ENCODE peak calls at places on chromosomes 7 and 10, in ten cellular contexts. One of them, this sample, is unnamed.

GRCh38 chr7:55130079-55130476 is 111.3 kb downstream of the EGFR start:
- DNase-seq in anterior cingulate cortex: no peak
- DNase-seq in CD8-positive, alpha-beta memory T cell: no peak
- DNase-seq in ELF-1: peak
- DNase-seq in keratinocyte: no peak
- DNase-seq in H7: no peak
- DNase-seq in astrocyte of the hippocampus: peak
- DNase-seq in left cardiac atrium: no peak
- DNase-seq in stimulated activated CD4-positive, alpha-beta T cell treated with anti-CD3 and anti-CD28 coated beads, Interleukin-4, amount 100 ng/mL, for 24 hours: no peak
- DNase-seq in head of caudate nucleus: no peak
- DNase-seq in this sample: no peak

GRCh38 chr7:149704507-149704906 is 68.9 kb downstream of the ZNF467 start:
- DNase-seq in head of caudate nucleus: no peak
- DNase-seq in keratinocyte: no peak
- DNase-seq in ELF-1: no peak
- DNase-seq in anterior cingulate cortex: no peak
- DNase-seq in left cardiac atrium: no peak
- DNase-seq in CD8-positive, alpha-beta memory T cell: no peak
- DNase-seq in H7: no peak
- DNase-seq in stimulated activated CD4-positive, alpha-beta T cell treated with anti-CD3 and anti-CD28 coated beads, Interleukin-4, amount 100 ng/mL, for 24 hours: no peak
- DNase-seq in astrocyte of the hippocampus: no peak
- DNase-seq in this sample: no peak

GRCh38 chr10:91339729-91340128 is 70.4 kb upstream of the HECTD2 start:
- DNase-seq in head of caudate nucleus: no peak
- DNase-seq in stimulated activated CD4-positive, alpha-beta T cell treated with anti-CD3 and anti-CD28 coated beads, Interleukin-4, amount 100 ng/mL, for 24 hours: no peak
- DNase-seq in H7: no peak
- DNase-seq in ELF-1: no peak
- DNase-seq in left cardiac atrium: no peak
- DNase-seq in astrocyte of the hippocampus: no peak
- DNase-seq in anterior cingulate cortex: no peak
- DNase-seq in CD8-positive, alpha-beta memory T cell: no peak
- DNase-seq in keratinocyte: no peak
- DNase-seq in this sample: no peak

GRCh38 chr7:46283852-46284251 is 362.8 kb upstream of the IGFBP3 start:
- DNase-seq in left cardiac atrium: no peak
- DNase-seq in stimulated activated CD4-positive, alpha-beta T cell treated with anti-CD3 and anti-CD28 coated beads, Interleukin-4, amount 100 ng/mL, for 24 hours: no peak
- DNase-seq in CD8-positive, alpha-beta memory T cell: no peak
- DNase-seq in keratinocyte: no peak
- DNase-seq in ELF-1: no peak
- DNase-seq in head of caudate nucleus: no peak
- DNase-seq in astrocyte of the hippocampus: no peak
- DNase-seq in anterior cingulate cortex: no peak
- DNase-seq in H7: no peak
- DNase-seq in this sample: peak

GRCh38 chr7:44395067-44395466 is 69.7 kb upstream of the CAMK2B start:
- DNase-seq in anterior cingulate cortex: no peak
- DNase-seq in left cardiac atrium: no peak
- DNase-seq in ELF-1: no peak
- DNase-seq in stimulated activated CD4-positive, alpha-beta T cell treated with anti-CD3 and anti-CD28 coated beads, Interleukin-4, amount 100 ng/mL, for 24 hours: no peak
- DNase-seq in CD8-positive, alpha-beta memory T cell: no peak
- DNase-seq in head of caudate nucleus: no peak
- DNase-seq in astrocyte of the hippocampus: no peak
- DNase-seq in keratinocyte: no peak
- DNase-seq in H7: no peak
- DNase-seq in this sample: no peak

GRCh38 chr10:117360994-117361667 is 14.1 kb downstream of the PDZD8 start:
- DNase-seq in head of caudate nucleus: no peak
- DNase-seq in keratinocyte: no peak
- DNase-seq in left cardiac atrium: no peak
- DNase-seq in stimulated activated CD4-positive, alpha-beta T cell treated with anti-CD3 and anti-CD28 coated beads, Interleukin-4, amount 100 ng/mL, for 24 hours: no peak
- DNase-seq in anterior cingulate cortex: no peak
- DNase-seq in CD8-positive, alpha-beta memory T cell: no peak
- DNase-seq in astrocyte of the hippocampus: peak
- DNase-seq in ELF-1: no peak
- DNase-seq in H7: no peak
- DNase-seq in this sample: peak

GRCh38 chr7:26944486-26944885 is 80.1 kb upstream of the SKAP2 start:
- DNase-seq in H7: no peak
- DNase-seq in left cardiac atrium: no peak
- DNase-seq in stimulated activated CD4-positive, alpha-beta T cell treated with anti-CD3 and anti-CD28 coated beads, Interleukin-4, amount 100 ng/mL, for 24 hours: no peak
- DNase-seq in anterior cingulate cortex: no peak
- DNase-seq in ELF-1: no peak
- DNase-seq in CD8-positive, alpha-beta memory T cell: no peak
- DNase-seq in astrocyte of the hippocampus: no peak
- DNase-seq in keratinocyte: no peak
- DNase-seq in head of caudate nucleus: no peak
- DNase-seq in this sample: no peak

GRCh38 chr10:88346151-88346977 is 236.8 kb downstream of the RNLS start:
- DNase-seq in head of caudate nucleus: no peak
- DNase-seq in astrocyte of the hippocampus: no peak
- DNase-seq in stimulated activated CD4-positive, alpha-beta T cell treated with anti-CD3 and anti-CD28 coated beads, Interleukin-4, amount 100 ng/mL, for 24 hours: no peak
- DNase-seq in keratinocyte: no peak
- DNase-seq in ELF-1: no peak
- DNase-seq in H7: no peak
- DNase-seq in left cardiac atrium: no peak
- DNase-seq in anterior cingulate cortex: no peak
- DNase-seq in CD8-positive, alpha-beta memory T cell: no peak
- DNase-seq in this sample: no peak

GRCh38 chr10:103843854-103844567 is 11.4 kb downstream of the SH3PXD2A start:
- DNase-seq in head of caudate nucleus: no peak
- DNase-seq in H7: no peak
- DNase-seq in ELF-1: no peak
- DNase-seq in anterior cingulate cortex: no peak
- DNase-seq in stimulated activated CD4-positive, alpha-beta T cell treated with anti-CD3 and anti-CD28 coated beads, Interleukin-4, amount 100 ng/mL, for 24 hours: no peak
- DNase-seq in astrocyte of the hippocampus: no peak
- DNase-seq in keratinocyte: no peak
- DNase-seq in CD8-positive, alpha-beta memory T cell: no peak
- DNase-seq in left cardiac atrium: peak
- DNase-seq in this sample: no peak

GRCh38 chr10:101292194-101293006 is 61.6 kb upstream of the BTRC start:
- DNase-seq in astrocyte of the hippocampus: peak
- DNase-seq in head of caudate nucleus: peak
- DNase-seq in keratinocyte: no peak
- DNase-seq in left cardiac atrium: peak
- DNase-seq in anterior cingulate cortex: peak
- DNase-seq in CD8-positive, alpha-beta memory T cell: no peak
- DNase-seq in H7: peak
- DNase-seq in ELF-1: peak
- DNase-seq in stimulated activated CD4-positive, alpha-beta T cell treated with anti-CD3 and anti-CD28 coated beads, Interleukin-4, amount 100 ng/mL, for 24 hours: peak
- DNase-seq in this sample: peak

GRCh38 chr7:50595538-50596102 is 30.4 kb upstream of the DDC start:
- DNase-seq in astrocyte of the hippocampus: peak
- DNase-seq in anterior cingulate cortex: peak
- DNase-seq in CD8-positive, alpha-beta memory T cell: no peak
- DNase-seq in stimulated activated CD4-positive, alpha-beta T cell treated with anti-CD3 and anti-CD28 coated beads, Interleukin-4, amount 100 ng/mL, for 24 hours: no peak
- DNase-seq in keratinocyte: no peak
- DNase-seq in ELF-1: no peak
- DNase-seq in H7: peak
- DNase-seq in left cardiac atrium: peak
- DNase-seq in head of caudate nucleus: peak
- DNase-seq in this sample: peak

GRCh38 chr10:79152423-79152817 is 83.7 kb downstream of the ZMIZ1 start:
- DNase-seq in anterior cingulate cortex: no peak
- DNase-seq in left cardiac atrium: peak
- DNase-seq in ELF-1: no peak
- DNase-seq in keratinocyte: no peak
- DNase-seq in head of caudate nucleus: no peak
- DNase-seq in astrocyte of the hippocampus: no peak
- DNase-seq in H7: no peak
- DNase-seq in stimulated activated CD4-positive, alpha-beta T cell treated with anti-CD3 and anti-CD28 coated beads, Interleukin-4, amount 100 ng/mL, for 24 hours: no peak
- DNase-seq in CD8-positive, alpha-beta memory T cell: no peak
- DNase-seq in this sample: no peak

GRCh38 chr10:46216003-46216634 is 70.7 kb upstream of the ANTXRL start:
- DNase-seq in stimulated activated CD4-positive, alpha-beta T cell treated with anti-CD3 and anti-CD28 coated beads, Interleukin-4, amount 100 ng/mL, for 24 hours: no peak
- DNase-seq in head of caudate nucleus: no peak
- DNase-seq in H7: peak
- DNase-seq in astrocyte of the hippocampus: no peak
- DNase-seq in CD8-positive, alpha-beta memory T cell: no peak
- DNase-seq in keratinocyte: no peak
- DNase-seq in anterior cingulate cortex: no peak
- DNase-seq in ELF-1: no peak
- DNase-seq in left cardiac atrium: no peak
- DNase-seq in this sample: no peak

GRCh38 chr10:16787361-16787791 is 29.8 kb downstream of the RSU1 start:
- DNase-seq in ELF-1: no peak
- DNase-seq in CD8-positive, alpha-beta memory T cell: peak
- DNase-seq in H7: no peak
- DNase-seq in anterior cingulate cortex: no peak
- DNase-seq in stimulated activated CD4-positive, alpha-beta T cell treated with anti-CD3 and anti-CD28 coated beads, Interleukin-4, amount 100 ng/mL, for 24 hours: peak
- DNase-seq in left cardiac atrium: no peak
- DNase-seq in keratinocyte: no peak
- DNase-seq in astrocyte of the hippocampus: no peak
- DNase-seq in head of caudate nucleus: no peak
- DNase-seq in this sample: no peak

GRCh38 chr10:9858816-9859215 is 1158.9 kb upstream of the CELF2 start:
- DNase-seq in left cardiac atrium: no peak
- DNase-seq in head of caudate nucleus: no peak
- DNase-seq in ELF-1: no peak
- DNase-seq in H7: no peak
- DNase-seq in stimulated activated CD4-positive, alpha-beta T cell treated with anti-CD3 and anti-CD28 coated beads, Interleukin-4, amount 100 ng/mL, for 24 hours: no peak
- DNase-seq in keratinocyte: no peak
- DNase-seq in anterior cingulate cortex: no peak
- DNase-seq in astrocyte of the hippocampus: peak
- DNase-seq in CD8-positive, alpha-beta memory T cell: no peak
- DNase-seq in this sample: no peak

GRCh38 chr7:30933124-30933893 is 21.7 kb downstream of the AQP1 start:
- DNase-seq in left cardiac atrium: no peak
- DNase-seq in ELF-1: no peak
- DNase-seq in H7: peak
- DNase-seq in keratinocyte: no peak
- DNase-seq in astrocyte of the hippocampus: no peak
- DNase-seq in stimulated activated CD4-positive, alpha-beta T cell treated with anti-CD3 and anti-CD28 coated beads, Interleukin-4, amount 100 ng/mL, for 24 hours: no peak
- DNase-seq in anterior cingulate cortex: no peak
- DNase-seq in CD8-positive, alpha-beta memory T cell: no peak
- DNase-seq in head of caudate nucleus: no peak
- DNase-seq in this sample: no peak

GRCh38 chr7:100370746-100371145 is 2.5 kb upstream of the PILRA start:
- DNase-seq in keratinocyte: no peak
- DNase-seq in CD8-positive, alpha-beta memory T cell: no peak
- DNase-seq in anterior cingulate cortex: no peak
- DNase-seq in stimulated activated CD4-positive, alpha-beta T cell treated with anti-CD3 and anti-CD28 coated beads, Interleukin-4, amount 100 ng/mL, for 24 hours: no peak
- DNase-seq in astrocyte of the hippocampus: no peak
- DNase-seq in left cardiac atrium: no peak
- DNase-seq in H7: no peak
- DNase-seq in ELF-1: no peak
- DNase-seq in head of caudate nucleus: no peak
- DNase-seq in this sample: no peak

GRCh38 chr10:103049237-103049636 is 131.1 kb downstream of the CNNM2 start:
- DNase-seq in ELF-1: no peak
- DNase-seq in anterior cingulate cortex: no peak
- DNase-seq in keratinocyte: no peak
- DNase-seq in astrocyte of the hippocampus: no peak
- DNase-seq in stimulated activated CD4-positive, alpha-beta T cell treated with anti-CD3 and anti-CD28 coated beads, Interleukin-4, amount 100 ng/mL, for 24 hours: no peak
- DNase-seq in head of caudate nucleus: no peak
- DNase-seq in left cardiac atrium: no peak
- DNase-seq in CD8-positive, alpha-beta memory T cell: no peak
- DNase-seq in H7: no peak
- DNase-seq in this sample: no peak

GRCh38 chr7:134300988-134301387 is 15.7 kb downstream of the SLC35B4 start:
- DNase-seq in head of caudate nucleus: no peak
- DNase-seq in anterior cingulate cortex: no peak
- DNase-seq in astrocyte of the hippocampus: peak
- DNase-seq in CD8-positive, alpha-beta memory T cell: no peak
- DNase-seq in ELF-1: no peak
- DNase-seq in keratinocyte: no peak
- DNase-seq in H7: no peak
- DNase-seq in stimulated activated CD4-positive, alpha-beta T cell treated with anti-CD3 and anti-CD28 coated beads, Interleukin-4, amount 100 ng/mL, for 24 hours: no peak
- DNase-seq in left cardiac atrium: no peak
- DNase-seq in this sample: no peak

GRCh38 chr7:1927942-1928341 is 257.9 kb downstream of the ELFN1 start:
- DNase-seq in anterior cingulate cortex: no peak
- DNase-seq in stimulated activated CD4-positive, alpha-beta T cell treated with anti-CD3 and anti-CD28 coated beads, Interleukin-4, amount 100 ng/mL, for 24 hours: no peak
- DNase-seq in left cardiac atrium: no peak
- DNase-seq in H7: no peak
- DNase-seq in head of caudate nucleus: no peak
- DNase-seq in keratinocyte: no peak
- DNase-seq in astrocyte of the hippocampus: no peak
- DNase-seq in CD8-positive, alpha-beta memory T cell: no peak
- DNase-seq in ELF-1: no peak
- DNase-seq in this sample: no peak

GRCh38 chr10:52755297-52756062 is 17.1 kb downstream of the MBL2 start:
- DNase-seq in CD8-positive, alpha-beta memory T cell: no peak
- DNase-seq in astrocyte of the hippocampus: peak
- DNase-seq in stimulated activated CD4-positive, alpha-beta T cell treated with anti-CD3 and anti-CD28 coated beads, Interleukin-4, amount 100 ng/mL, for 24 hours: no peak
- DNase-seq in left cardiac atrium: no peak
- DNase-seq in ELF-1: no peak
- DNase-seq in anterior cingulate cortex: no peak
- DNase-seq in H7: no peak
- DNase-seq in keratinocyte: no peak
- DNase-seq in head of caudate nucleus: peak
- DNase-seq in this sample: no peak

GRCh38 chr7:131921016-131921415 is 364.6 kb upstream of the PODXL start:
- DNase-seq in H7: no peak
- DNase-seq in astrocyte of the hippocampus: peak
- DNase-seq in anterior cingulate cortex: no peak
- DNase-seq in CD8-positive, alpha-beta memory T cell: no peak
- DNase-seq in ELF-1: no peak
- DNase-seq in head of caudate nucleus: no peak
- DNase-seq in stimulated activated CD4-positive, alpha-beta T cell treated with anti-CD3 and anti-CD28 coated beads, Interleukin-4, amount 100 ng/mL, for 24 hours: no peak
- DNase-seq in keratinocyte: no peak
- DNase-seq in left cardiac atrium: no peak
- DNase-seq in this sample: no peak

GRCh38 chr10:61750943-61751471 is 88.3 kb downstream of the CABCOCO1 start:
- DNase-seq in CD8-positive, alpha-beta memory T cell: peak
- DNase-seq in H7: peak
- DNase-seq in ELF-1: peak
- DNase-seq in left cardiac atrium: peak
- DNase-seq in stimulated activated CD4-positive, alpha-beta T cell treated with anti-CD3 and anti-CD28 coated beads, Interleukin-4, amount 100 ng/mL, for 24 hours: peak
- DNase-seq in keratinocyte: peak
- DNase-seq in head of caudate nucleus: peak
- DNase-seq in anterior cingulate cortex: no peak
- DNase-seq in astrocyte of the hippocampus: peak
- DNase-seq in this sample: peak

GRCh38 chr10:68074775-68075549 is at the start of gene HERC4:
- DNase-seq in CD8-positive, alpha-beta memory T cell: peak
- DNase-seq in keratinocyte: peak
- DNase-seq in stimulated activated CD4-positive, alpha-beta T cell treated with anti-CD3 and anti-CD28 coated beads, Interleukin-4, amount 100 ng/mL, for 24 hours: peak
- DNase-seq in ELF-1: peak
- DNase-seq in head of caudate nucleus: peak
- DNase-seq in H7: peak
- DNase-seq in left cardiac atrium: peak
- DNase-seq in astrocyte of the hippocampus: peak
- DNase-seq in anterior cingulate cortex: peak
- DNase-seq in this sample: peak

GRCh38 chr10:77388571-77388970 is 249.0 kb downstream of the KCNMA1 start:
- DNase-seq in anterior cingulate cortex: no peak
- DNase-seq in stimulated activated CD4-positive, alpha-beta T cell treated with anti-CD3 and anti-CD28 coated beads, Interleukin-4, amount 100 ng/mL, for 24 hours: no peak
- DNase-seq in CD8-positive, alpha-beta memory T cell: no peak
- DNase-seq in astrocyte of the hippocampus: no peak
- DNase-seq in ELF-1: no peak
- DNase-seq in keratinocyte: no peak
- DNase-seq in left cardiac atrium: no peak
- DNase-seq in head of caudate nucleus: no peak
- DNase-seq in H7: no peak
- DNase-seq in this sample: no peak

GRCh38 chr7:137772748-137773147 is 74.0 kb downstream of the DGKI start:
- DNase-seq in head of caudate nucleus: peak
- DNase-seq in left cardiac atrium: no peak
- DNase-seq in ELF-1: no peak
- DNase-seq in keratinocyte: peak
- DNase-seq in anterior cingulate cortex: no peak
- DNase-seq in CD8-positive, alpha-beta memory T cell: no peak
- DNase-seq in H7: no peak
- DNase-seq in stimulated activated CD4-positive, alpha-beta T cell treated with anti-CD3 and anti-CD28 coated beads, Interleukin-4, amount 100 ng/mL, for 24 hours: no peak
- DNase-seq in astrocyte of the hippocampus: peak
- DNase-seq in this sample: peak

GRCh38 chr10:113073549-113074189 is 123.6 kb downstream of the TCF7L2 start:
- DNase-seq in CD8-positive, alpha-beta memory T cell: no peak
- DNase-seq in stimulated activated CD4-positive, alpha-beta T cell treated with anti-CD3 and anti-CD28 coated beads, Interleukin-4, amount 100 ng/mL, for 24 hours: no peak
- DNase-seq in H7: peak
- DNase-seq in anterior cingulate cortex: no peak
- DNase-seq in ELF-1: peak
- DNase-seq in left cardiac atrium: peak
- DNase-seq in keratinocyte: peak
- DNase-seq in head of caudate nucleus: no peak
- DNase-seq in astrocyte of the hippocampus: peak
- DNase-seq in this sample: peak

GRCh38 chr10:123262456-123262855 is 108.3 kb downstream of the BUB3 start:
- DNase-seq in ELF-1: no peak
- DNase-seq in anterior cingulate cortex: no peak
- DNase-seq in keratinocyte: no peak
- DNase-seq in head of caudate nucleus: no peak
- DNase-seq in left cardiac atrium: no peak
- DNase-seq in H7: no peak
- DNase-seq in CD8-positive, alpha-beta memory T cell: no peak
- DNase-seq in stimulated activated CD4-positive, alpha-beta T cell treated with anti-CD3 and anti-CD28 coated beads, Interleukin-4, amount 100 ng/mL, for 24 hours: no peak
- DNase-seq in astrocyte of the hippocampus: no peak
- DNase-seq in this sample: no peak

This sample was measured in dermis blood vessel endothelial cell.